ENCODE peak calls at places on chromosomes 7 and 10, in nine cellular contexts. E, A, T, N, X, Y, I, B and P are unnamed samples.

GRCh38 chr10:89536013-89536354 is 590 bp upstream of the SLC16A12 start:
- DNase-seq in E (no peak), A (no peak), T (no peak), N (no peak), X (no peak), Y (no peak), I (no peak), B (no peak), P (no peak)

GRCh38 chr10:123272171-123272570 is 118.0 kb downstream of the BUB3 start:
- DNase-seq in E (no peak), A (no peak), T (no peak), N (peak; percentile 16), X (no peak), Y (no peak), I (no peak), B (no peak), P (no peak)

GRCh38 chr7:158726277-158726807 is 21.7 kb upstream of the NCAPG2 start:
- DNase-seq in E (no peak), A (no peak), T (no peak), N (no peak), X (no peak), Y (no peak), I (no peak), B (no peak), P (no peak)

GRCh38 chr10:131150126-131150525 is 161.4 kb downstream of the TCERG1L start:
- DNase-seq in E (no peak), A (no peak), T (no peak), N (no peak), X (peak; percentile 15), Y (no peak), I (no peak), B (no peak), P (no peak)

GRCh38 chr10:85668522-85668921 is 698.1 kb downstream of the GRID1 start:
- DNase-seq in E (no peak), A (no peak), T (no peak), N (no peak), X (no peak), Y (no peak), I (no peak), B (no peak), P (no peak)

GRCh38 chr10:122461729-122462532 is 578 bp downstream of the HTRA1 start:
- DNase-seq in E (no peak), A (no peak), T (no peak), N (peak; percentile 57), X (no peak), Y (no peak), I (no peak), B (no peak), P (no peak)

GRCh38 chr10:20277820-20278219 is 461.6 kb downstream of the PLXDC2 start:
- DNase-seq in E (no peak), A (no peak), T (no peak), N (no peak), X (no peak), Y (no peak), I (no peak), B (no peak), P (no peak)

GRCh38 chr10:103720328-103720963 is 134.9 kb downstream of the SH3PXD2A start:
- DNase-seq in E (no peak), A (no peak), T (no peak), N (no peak), X (no peak), Y (no peak), I (no peak), B (peak; percentile 88), P (peak; percentile 65)

GRCh38 chr7:21454906-21455305 is 27.0 kb downstream of the SP4 start:
- DNase-seq in E (no peak), A (no peak), T (no peak), N (no peak), X (no peak), Y (no peak), I (no peak), B (no peak), P (no peak)

GRCh38 chr10:88390041-88390440 is 193.1 kb downstream of the RNLS start:
- DNase-seq in E (no peak), A (no peak), T (no peak), N (no peak), X (no peak), Y (no peak), I (no peak), B (no peak), P (no peak)

GRCh38 chr7:78203042-78203720 is 404.6 kb downstream of the PHTF2 start:
- DNase-seq in E (no peak), A (no peak), T (no peak), N (peak; percentile 48), X (no peak), Y (no peak), I (no peak), B (no peak), P (peak; percentile 18)

GRCh38 chr7:134462337-134462925 is 3.5 kb upstream of the AKR1B1 start:
- DNase-seq in E (no peak), A (no peak), T (no peak), N (peak; percentile 84), X (no peak), Y (no peak), I (no peak), B (no peak), P (peak; percentile 87)

GRCh38 chr7:69105092-69105491 is 493.2 kb upstream of the AUTS2 start:
- DNase-seq in E (no peak), A (no peak), T (no peak), N (no peak), X (no peak), Y (no peak), I (no peak), B (no peak), P (no peak)

GRCh38 chr7:22597845-22598244 is 97.9 kb upstream of the STEAP1B start:
- DNase-seq in E (no peak), A (no peak), T (no peak), N (peak; percentile 88), X (no peak), Y (no peak), I (no peak), B (no peak), P (peak; percentile 90)

GRCh38 chr7:137967143-137968018 is 34.5 kb downstream of the CREB3L2 start:
- DNase-seq in E (no peak), A (no peak), T (no peak), N (peak; percentile 71), X (no peak), Y (no peak), I (no peak), B (no peak), P (peak; percentile 80)

GRCh38 chr7:23246540-23246939 is at the start of gene GPNMB:
- DNase-seq in E (no peak), A (no peak), T (no peak), N (peak; percentile 95), X (peak; percentile 70), Y (no peak), I (no peak), B (no peak), P (peak; percentile 58)

GRCh38 chr10:119502214-119502613 is 40.3 kb downstream of the RGS10 start:
- DNase-seq in E (no peak), A (peak; percentile 65), T (no peak), N (no peak), X (no peak), Y (peak; percentile 45), I (peak; percentile 91), B (no peak), P (no peak)

GRCh38 chr7:33981686-33982424 is 76.5 kb downstream of the BMPER start:
- DNase-seq in E (no peak), A (no peak), T (no peak), N (peak; percentile 82), X (no peak), Y (no peak), I (no peak), B (no peak), P (peak; percentile 57)

GRCh38 chr7:142607351-142607750 is 141.9 kb upstream of the PRSS1 start:
- DNase-seq in E (no peak), A (no peak), T (no peak), N (no peak), X (no peak), Y (no peak), I (no peak), B (no peak), P (no peak)